ENCODE peak calls at places on chromosomes 7 and 10, in nine cellular contexts. One of them, this sample, is unnamed.

GRCh38 chr10:55500931-55501559 is 700.0 kb upstream of the PCDH15 start:
- DNase-seq in uterus: no peak
- DNase-seq in CD8-positive, alpha-beta T cell: no peak
- DNase-seq in heart right ventricle: peak
- DNase-seq in WTC11: peak
- DNase-seq in activated CD8-positive, alpha-beta T cell treated with anti-CD3 and anti-CD28 coated beads for 36 hours: peak
- DNase-seq in left ventricle myocardium inferior: no peak
- DNase-seq in cardiac fibroblast: peak
- DNase-seq in mucosa of descending colon: peak
- DNase-seq in this sample: peak

GRCh38 chr10:86182150-86182549 is 184.4 kb downstream of the GRID1 start:
- DNase-seq in mucosa of descending colon: no peak
- DNase-seq in left ventricle myocardium inferior: no peak
- DNase-seq in uterus: no peak
- DNase-seq in activated CD8-positive, alpha-beta T cell treated with anti-CD3 and anti-CD28 coated beads for 36 hours: no peak
- DNase-seq in WTC11: peak
- DNase-seq in heart right ventricle: no peak
- DNase-seq in CD8-positive, alpha-beta T cell: no peak
- DNase-seq in cardiac fibroblast: no peak
- DNase-seq in this sample: no peak

GRCh38 chr7:130986271-130986690 is 252.3 kb upstream of the KLF14 start:
- DNase-seq in heart right ventricle: peak
- DNase-seq in cardiac fibroblast: peak
- DNase-seq in WTC11: no peak
- DNase-seq in activated CD8-positive, alpha-beta T cell treated with anti-CD3 and anti-CD28 coated beads for 36 hours: no peak
- DNase-seq in mucosa of descending colon: no peak
- DNase-seq in uterus: no peak
- DNase-seq in CD8-positive, alpha-beta T cell: no peak
- DNase-seq in left ventricle myocardium inferior: no peak
- DNase-seq in this sample: no peak

GRCh38 chr7:49346200-49346899 is 422.0 kb downstream of the CDC14C start:
- DNase-seq in CD8-positive, alpha-beta T cell: no peak
- DNase-seq in heart right ventricle: peak
- DNase-seq in WTC11: no peak
- DNase-seq in activated CD8-positive, alpha-beta T cell treated with anti-CD3 and anti-CD28 coated beads for 36 hours: no peak
- DNase-seq in mucosa of descending colon: no peak
- DNase-seq in cardiac fibroblast: no peak
- DNase-seq in uterus: no peak
- DNase-seq in left ventricle myocardium inferior: no peak
- DNase-seq in this sample: no peak

GRCh38 chr10:91410638-91411367 is 659 bp downstream of the HECTD2 start:
- DNase-seq in cardiac fibroblast: peak
- DNase-seq in WTC11: no peak
- DNase-seq in mucosa of descending colon: peak
- DNase-seq in uterus: peak
- DNase-seq in activated CD8-positive, alpha-beta T cell treated with anti-CD3 and anti-CD28 coated beads for 36 hours: peak
- DNase-seq in left ventricle myocardium inferior: no peak
- DNase-seq in heart right ventricle: peak
- DNase-seq in CD8-positive, alpha-beta T cell: peak
- DNase-seq in this sample: peak

GRCh38 chr10:44569193-44570091 is 184.5 kb upstream of the CXCL12 start:
- DNase-seq in cardiac fibroblast: peak
- DNase-seq in CD8-positive, alpha-beta T cell: no peak
- DNase-seq in WTC11: no peak
- DNase-seq in heart right ventricle: peak
- DNase-seq in left ventricle myocardium inferior: peak
- DNase-seq in uterus: no peak
- DNase-seq in mucosa of descending colon: no peak
- DNase-seq in activated CD8-positive, alpha-beta T cell treated with anti-CD3 and anti-CD28 coated beads for 36 hours: no peak
- DNase-seq in this sample: no peak

GRCh38 chr7:75879771-75880184 is 944 bp downstream of the RHBDD2 start:
- DNase-seq in left ventricle myocardium inferior: no peak
- DNase-seq in CD8-positive, alpha-beta T cell: peak
- DNase-seq in heart right ventricle: no peak
- DNase-seq in activated CD8-positive, alpha-beta T cell treated with anti-CD3 and anti-CD28 coated beads for 36 hours: peak
- DNase-seq in WTC11: no peak
- DNase-seq in cardiac fibroblast: peak
- DNase-seq in uterus: no peak
- DNase-seq in mucosa of descending colon: no peak
- DNase-seq in this sample: no peak

GRCh38 chr7:158050441-158051371 is 536.9 kb downstream of the PTPRN2 start:
- DNase-seq in cardiac fibroblast: no peak
- DNase-seq in CD8-positive, alpha-beta T cell: no peak
- DNase-seq in heart right ventricle: no peak
- DNase-seq in uterus: no peak
- DNase-seq in mucosa of descending colon: no peak
- DNase-seq in left ventricle myocardium inferior: no peak
- DNase-seq in activated CD8-positive, alpha-beta T cell treated with anti-CD3 and anti-CD28 coated beads for 36 hours: no peak
- DNase-seq in WTC11: no peak
- DNase-seq in this sample: no peak

GRCh38 chr7:112981966-112982365 is 104.7 kb downstream of the GPR85 start:
- DNase-seq in activated CD8-positive, alpha-beta T cell treated with anti-CD3 and anti-CD28 coated beads for 36 hours: no peak
- DNase-seq in heart right ventricle: no peak
- DNase-seq in mucosa of descending colon: no peak
- DNase-seq in left ventricle myocardium inferior: no peak
- DNase-seq in cardiac fibroblast: no peak
- DNase-seq in uterus: no peak
- DNase-seq in WTC11: no peak
- DNase-seq in CD8-positive, alpha-beta T cell: no peak
- DNase-seq in this sample: no peak

GRCh38 chr10:46052057-46052790 is 6.2 kb upstream of the MSMB start:
- DNase-seq in CD8-positive, alpha-beta T cell: no peak
- DNase-seq in WTC11: no peak
- DNase-seq in heart right ventricle: no peak
- DNase-seq in uterus: no peak
- DNase-seq in mucosa of descending colon: no peak
- DNase-seq in cardiac fibroblast: no peak
- DNase-seq in activated CD8-positive, alpha-beta T cell treated with anti-CD3 and anti-CD28 coated beads for 36 hours: no peak
- DNase-seq in left ventricle myocardium inferior: no peak
- DNase-seq in this sample: no peak

DNA sequence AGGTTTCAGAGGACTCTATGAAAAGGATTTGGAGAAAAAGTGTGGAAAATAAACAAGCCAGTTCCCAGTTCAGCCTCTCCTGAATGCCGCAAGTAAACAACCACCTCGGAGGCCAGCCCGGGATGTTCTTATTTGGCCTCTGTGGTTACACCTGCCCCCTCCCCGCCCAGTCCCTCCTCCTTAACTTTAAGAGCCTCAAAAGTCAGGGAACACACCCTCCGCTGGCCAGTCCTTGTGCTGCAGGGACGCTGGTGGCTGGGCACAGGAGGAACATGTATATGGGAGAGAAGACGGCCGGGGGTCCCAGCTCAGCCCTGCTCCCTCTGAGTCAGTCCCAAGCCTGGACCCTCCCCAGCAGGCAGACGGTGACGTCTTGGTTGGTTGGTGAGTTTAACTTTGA is 6.1 kb downstream of the CHST3 start:
- DNase-seq in activated CD8-positive, alpha-beta T cell treated with anti-CD3 and anti-CD28 coated beads for 36 hours: no peak
- DNase-seq in heart right ventricle: no peak
- DNase-seq in left ventricle myocardium inferior: no peak
- DNase-seq in uterus: no peak
- DNase-seq in WTC11: peak
- DNase-seq in CD8-positive, alpha-beta T cell: no peak
- DNase-seq in cardiac fibroblast: no peak
- DNase-seq in mucosa of descending colon: no peak
- DNase-seq in this sample: no peak
- TF ChIP-seq CTCF in activated CD8-positive, alpha-beta T cell treated with anti-CD3 and anti-CD28 coated beads for 36 hours: no peak
- TF ChIP-seq CTCF in heart right ventricle: no peak
- TF ChIP-seq CTCF in left ventricle myocardium inferior: peak
- TF ChIP-seq CTCF in uterus: peak
- TF ChIP-seq CTCF in WTC11: no peak
- TF ChIP-seq CTCF in CD8-positive, alpha-beta T cell: no peak
- TF ChIP-seq CTCF in cardiac fibroblast: peak
- TF ChIP-seq CTCF in mucosa of descending colon: no peak
- TF ChIP-seq CTCF in this sample: peak

GRCh38 chr10:100697070-100697469 is 48.3 kb upstream of the PAX2 start:
- DNase-seq in CD8-positive, alpha-beta T cell: no peak
- DNase-seq in activated CD8-positive, alpha-beta T cell treated with anti-CD3 and anti-CD28 coated beads for 36 hours: peak
- DNase-seq in heart right ventricle: no peak
- DNase-seq in left ventricle myocardium inferior: no peak
- DNase-seq in WTC11: no peak
- DNase-seq in uterus: no peak
- DNase-seq in mucosa of descending colon: peak
- DNase-seq in cardiac fibroblast: peak
- DNase-seq in this sample: no peak
- TF ChIP-seq CTCF in CD8-positive, alpha-beta T cell: no peak
- TF ChIP-seq CTCF in activated CD8-positive, alpha-beta T cell treated with anti-CD3 and anti-CD28 coated beads for 36 hours: no peak
- TF ChIP-seq CTCF in heart right ventricle: no peak
- TF ChIP-seq CTCF in left ventricle myocardium inferior: no peak
- TF ChIP-seq CTCF in WTC11: no peak
- TF ChIP-seq CTCF in uterus: no peak
- TF ChIP-seq CTCF in mucosa of descending colon: no peak
- TF ChIP-seq CTCF in cardiac fibroblast: no peak
- TF ChIP-seq CTCF in this sample: no peak

GRCh38 chr7:141262101-141262819 is 188.4 kb downstream of the TMEM178B start:
- DNase-seq in CD8-positive, alpha-beta T cell: no peak
- DNase-seq in activated CD8-positive, alpha-beta T cell treated with anti-CD3 and anti-CD28 coated beads for 36 hours: no peak
- DNase-seq in cardiac fibroblast: peak
- DNase-seq in WTC11: no peak
- DNase-seq in heart right ventricle: no peak
- DNase-seq in left ventricle myocardium inferior: no peak
- DNase-seq in uterus: no peak
- DNase-seq in mucosa of descending colon: no peak
- DNase-seq in this sample: no peak
- TF ChIP-seq CTCF in CD8-positive, alpha-beta T cell: no peak
- TF ChIP-seq CTCF in activated CD8-positive, alpha-beta T cell treated with anti-CD3 and anti-CD28 coated beads for 36 hours: no peak
- TF ChIP-seq CTCF in cardiac fibroblast: peak
- TF ChIP-seq CTCF in WTC11: peak
- TF ChIP-seq CTCF in heart right ventricle: no peak
- TF ChIP-seq CTCF in left ventricle myocardium inferior: peak
- TF ChIP-seq CTCF in uterus: no peak
- TF ChIP-seq CTCF in mucosa of descending colon: no peak
- TF ChIP-seq CTCF in this sample: no peak

GRCh38 chr10:12130237-12130872 is 878 bp downstream of the SEC61A2 start:
- DNase-seq in WTC11: peak
- DNase-seq in heart right ventricle: peak
- DNase-seq in cardiac fibroblast: peak
- DNase-seq in mucosa of descending colon: peak
- DNase-seq in activated CD8-positive, alpha-beta T cell treated with anti-CD3 and anti-CD28 coated beads for 36 hours: peak
- DNase-seq in uterus: peak
- DNase-seq in left ventricle myocardium inferior: no peak
- DNase-seq in CD8-positive, alpha-beta T cell: peak
- DNase-seq in this sample: peak

DNA sequence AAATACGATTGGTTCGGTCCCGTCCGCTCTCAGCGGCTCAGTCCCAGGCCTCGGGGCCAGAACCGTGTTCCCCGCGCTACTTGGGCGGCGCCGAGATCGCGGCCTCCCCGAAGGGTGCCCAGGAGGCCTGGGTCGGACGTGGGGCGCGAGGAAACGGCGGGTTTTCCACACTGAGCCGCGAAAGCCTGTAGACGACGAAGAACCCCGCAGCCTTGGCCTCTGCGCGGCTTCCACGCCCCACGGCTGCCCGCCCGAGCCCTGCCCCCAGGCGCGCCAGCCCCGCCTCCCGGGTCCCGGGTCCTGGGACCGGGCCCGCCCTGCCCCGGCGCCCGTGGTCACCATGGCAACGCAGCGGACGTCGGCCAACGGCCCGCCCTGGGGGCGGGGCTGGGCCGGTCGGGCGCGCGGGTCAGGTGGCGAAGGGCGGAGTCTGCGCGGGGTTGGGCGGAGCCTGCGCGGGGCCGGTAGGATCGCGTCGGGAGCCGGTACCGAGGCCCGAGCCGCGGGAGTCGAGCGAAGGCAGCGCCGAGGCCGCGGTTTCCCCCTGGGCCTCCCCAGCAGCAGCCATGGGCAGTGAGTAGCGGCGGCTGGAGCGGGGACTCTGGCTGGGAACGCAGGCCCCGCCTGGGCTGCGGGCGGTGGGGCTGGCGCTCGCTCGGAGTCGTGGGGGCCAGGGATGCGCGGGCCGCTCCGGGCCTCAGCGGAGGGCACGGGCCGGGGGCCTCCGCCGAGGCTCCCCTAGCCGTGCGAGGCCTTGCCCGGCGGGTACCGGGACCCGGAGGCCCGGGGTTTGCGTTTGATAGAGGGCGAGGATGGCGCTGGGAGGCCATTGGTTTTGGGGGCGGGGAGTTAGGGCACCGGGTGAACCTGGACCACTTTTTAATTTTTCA is at the start of gene SEC61A2:
- DNase-seq in cardiac fibroblast: peak
- DNase-seq in heart right ventricle: peak
- DNase-seq in mucosa of descending colon: peak
- DNase-seq in uterus: peak
- DNase-seq in activated CD8-positive, alpha-beta T cell treated with anti-CD3 and anti-CD28 coated beads for 36 hours: peak
- DNase-seq in CD8-positive, alpha-beta T cell: peak
- DNase-seq in left ventricle myocardium inferior: peak
- DNase-seq in WTC11: peak
- DNase-seq in this sample: peak
- TF ChIP-seq CTCF in cardiac fibroblast: no peak
- TF ChIP-seq CTCF in heart right ventricle: no peak
- TF ChIP-seq CTCF in mucosa of descending colon: no peak
- TF ChIP-seq CTCF in uterus: no peak
- TF ChIP-seq CTCF in activated CD8-positive, alpha-beta T cell treated with anti-CD3 and anti-CD28 coated beads for 36 hours: no peak
- TF ChIP-seq CTCF in CD8-positive, alpha-beta T cell: no peak
- TF ChIP-seq CTCF in left ventricle myocardium inferior: no peak
- TF ChIP-seq CTCF in WTC11: no peak
- TF ChIP-seq CTCF in this sample: no peak